ENCODE peak calls at places on chromosomes 6 and 20, in four cellular contexts. I, S, W and U are unnamed samples.

GRCh38 chr6:133820208-133820607 is 68.7 kb upstream of the TCF21 start:
- DNase-seq in I (no peak), W (no peak), S (no peak), U (no peak)

GRCh38 chr6:152723398-152723797 is 25.7 kb downstream of the MYCT1 start:
- DNase-seq in W (no peak), I (no peak), S (no peak), U (no peak)

GRCh38 chr6:7591770-7592169 is 1.8 kb downstream of the SNRNP48 start:
- DNase-seq in W (no peak), I (no peak), S (no peak), U (no peak)

GRCh38 chr20:46557231-46557956 is 6.9 kb upstream of the OCSTAMP start:
- DNase-seq in W (no peak), S (peak; percentile 41), I (no peak), U (no peak)

GRCh38 chr20:25321262-25321831 is 69.3 kb downstream of the ABHD12 start:
- DNase-seq in W (no peak), I (no peak), S (no peak), U (no peak)

GRCh38 chr6:23735151-23735550 is 390.9 kb upstream of the NRSN1 start:
- DNase-seq in S (no peak), I (no peak), W (no peak), U (no peak)

GRCh38 chr6:11607381-11607780 is 69.8 kb downstream of the TMEM170B start:
- DNase-seq in W (no peak), I (no peak), S (no peak), U (no peak)

GRCh38 chr6:127100510-127101140 is 17.8 kb upstream of the RSPO3 start:
- DNase-seq in W (no peak), S (no peak), I (no peak), U (no peak)

GRCh38 chr20:63641792-63642517 is 11.3 kb downstream of the STMN3 start:
- DNase-seq in S (peak; percentile 97), W (peak; percentile 98), I (peak; percentile 88), U (peak; percentile 73)

GRCh38 chr20:7406671-7407070 is 533.6 kb downstream of the HAO1 start:
- DNase-seq in W (no peak), I (no peak), S (no peak), U (no peak)

GRCh38 chr6:149026530-149026942 is 279.7 kb downstream of the UST start:
- DNase-seq in I (peak; percentile 54), W (no peak), S (peak; percentile 51), U (peak; percentile 33)

GRCh38 chr6:36655073-36655847 is 23.3 kb upstream of the CDKN1A start:
- DNase-seq in I (no peak), W (no peak), S (no peak), U (no peak)

GRCh38 chr6:5175635-5176034 is 85.1 kb downstream of the LYRM4 start:
- DNase-seq in W (no peak), S (no peak), I (no peak), U (no peak)

GRCh38 chr6:116596815-116597214 is 19.5 kb upstream of the RSPH4A start:
- DNase-seq in S (no peak), I (peak; percentile 17), W (no peak), U (no peak)

GRCh38 chr6:111843347-111844147 is 29.7 kb downstream of the FYN start:
- DNase-seq in I (no peak), W (peak; percentile 70), S (no peak), U (no peak)

GRCh38 chr6:24205020-24205492 is 79.0 kb downstream of the NRSN1 start:
- DNase-seq in W (no peak), S (peak; percentile 14), I (peak; percentile 28), U (peak; percentile 40)

GRCh38 chr6:35703554-35703953 is 14.8 kb upstream of the FKBP5 start:
- DNase-seq in W (no peak), S (no peak), I (no peak), U (no peak)

GRCh38 chr6:121607716-121608115 is 172.3 kb downstream of the GJA1 start:
- DNase-seq in I (no peak), S (no peak), W (no peak), U (no peak)

GRCh38 chr6:133854633-133855598 is 34.0 kb upstream of the TCF21 start:
- DNase-seq in I (peak; percentile 14), S (no peak), W (no peak), U (peak; percentile 16)

GRCh38 chr6:156873654-156874380 is 96.6 kb downstream of the ARID1B start:
- DNase-seq in I (no peak), W (no peak), S (no peak), U (no peak)

GRCh38 chr6:142846883-142847287 is 98.1 kb downstream of the HIVEP2 start:
- DNase-seq in S (peak; percentile 44), W (no peak), I (no peak), U (no peak)

GRCh38 chr6:117346142-117346930 is 79.4 kb downstream of the ROS1 start:
- DNase-seq in S (peak; percentile 20), I (no peak), W (no peak), U (no peak)

GRCh38 chr20:56328861-56329260 is 29.9 kb upstream of the FAM210B start:
- DNase-seq in W (no peak), I (no peak), S (peak; percentile 49), U (peak; percentile 30)

GRCh38 chr6:44856495-44856878 is 469.0 kb downstream of the CDC5L start:
- DNase-seq in W (no peak), S (no peak), I (no peak), U (no peak)

GRCh38 chr20:51396365-51396909 is 146.1 kb downstream of the NFATC2 start:
- DNase-seq in W (no peak), I (no peak), S (no peak), U (no peak)

GRCh38 chr6:56799966-56800365 is 154.9 kb upstream of the BEND6 start:
- DNase-seq in S (no peak), W (no peak), I (no peak), U (no peak)

GRCh38 chr20:18388860-18389259 is 78.0 kb downstream of the DZANK1 start:
- DNase-seq in S (peak; percentile 69), W (no peak), I (no peak), U (no peak)

GRCh38 chr6:4169028-4169789 is 33.8 kb upstream of the ECI2 start:
- DNase-seq in I (no peak), W (no peak), S (no peak), U (no peak)

GRCh38 chr6:49300443-49300842 is 162.6 kb downstream of the MMUT start:
- DNase-seq in W (no peak), I (no peak), S (no peak), U (no peak)

GRCh38 chr6:138555294-138555988 is 56.1 kb upstream of the NHSL1 start:
- DNase-seq in W (no peak), I (no peak), S (no peak), U (no peak)

GRCh38 chr6:152816055-152816454 is 65.5 kb downstream of the VIP start:
- DNase-seq in I (no peak), S (no peak), W (no peak), U (no peak)

GRCh38 chr6:56888687-56889086 is 66.2 kb upstream of the BEND6 start:
- DNase-seq in S (no peak), I (no peak), W (no peak), U (no peak)

GRCh38 chr20:43975096-43975768 is 60.6 kb downstream of the TOX2 start:
- DNase-seq in I (no peak), W (no peak), S (peak; percentile 97), U (no peak)

DNA sequence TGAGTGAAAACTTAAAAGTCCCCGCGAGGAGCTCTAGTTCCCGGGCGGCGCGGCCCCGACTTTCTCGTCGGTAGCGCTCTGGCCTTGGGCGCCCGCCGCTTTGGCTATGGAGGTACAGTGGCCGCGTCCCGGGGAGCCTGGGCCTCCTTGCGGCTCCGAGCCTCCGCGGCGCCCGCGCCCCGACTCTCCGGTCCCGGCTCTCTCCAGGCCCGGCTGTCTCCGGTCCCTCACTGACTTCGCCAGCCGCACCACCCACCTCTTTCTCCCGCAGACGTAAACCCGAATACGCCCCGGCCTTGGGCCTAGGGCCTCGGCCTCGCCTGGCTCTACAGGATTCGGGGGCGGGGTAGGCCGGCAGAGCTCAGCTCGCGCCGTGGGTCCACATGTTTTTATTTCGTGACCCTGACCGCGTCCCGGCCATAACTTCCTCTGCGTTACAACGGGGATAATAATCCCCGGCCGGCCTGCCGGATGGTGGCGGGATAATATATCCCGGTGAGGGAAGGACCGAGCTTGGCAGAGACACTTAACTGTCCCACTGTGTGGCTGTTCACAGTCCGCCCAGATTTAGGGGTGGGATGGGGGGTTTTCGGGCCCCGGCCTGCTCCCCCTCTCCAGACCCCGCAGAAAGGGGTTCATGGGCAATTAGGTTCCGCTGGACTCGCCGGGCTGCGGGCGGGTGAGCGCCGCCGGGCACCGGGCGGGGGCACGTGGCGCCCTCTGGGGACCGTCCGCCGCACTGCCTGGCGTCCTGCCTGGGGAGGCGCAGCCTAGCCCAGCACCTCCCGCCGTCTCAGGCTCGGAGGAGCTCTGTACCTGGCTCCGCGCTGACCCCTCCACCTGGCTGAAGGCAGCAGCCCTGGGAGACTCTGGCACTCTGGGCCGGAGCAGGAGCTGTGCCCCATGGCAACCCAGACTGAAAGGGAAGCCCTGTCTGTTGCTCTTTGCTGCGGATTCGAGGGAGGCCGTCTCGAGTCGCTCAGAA is 10.1 kb upstream of the TBX18 start:
- DNase-seq in I (peak; percentile 81), W (no peak), S (peak; percentile 71), U (peak; percentile 43)
- TF ChIP-seq CTCF in I (peak; percentile 69), W (no peak), S (peak; percentile 88), U (peak; percentile 68)

GRCh38 chr6:19905584-19905983 is 68.4 kb downstream of the ID4 start:
- DNase-seq in S (peak; percentile 34), I (no peak), W (no peak), U (no peak)
- TF ChIP-seq CTCF in S (no peak), I (no peak), W (no peak), U (no peak)

GRCh38 chr6:19866900-19867627 is 29.9 kb downstream of the ID4 start:
- DNase-seq in S (peak; percentile 65), W (no peak), I (no peak), U (no peak)

GRCh38 chr6:19866199-19866872 is 29.2 kb downstream of the ID4 start:
- DNase-seq in W (no peak), I (no peak), S (no peak), U (no peak)

GRCh38 chr6:19873031-19873430 is 35.9 kb downstream of the ID4 start:
- DNase-seq in W (no peak), S (no peak), I (peak; percentile 33), U (no peak)

GRCh38 chr6:19870322-19870721 is 33.2 kb downstream of the ID4 start:
- DNase-seq in I (no peak), S (no peak), W (no peak), U (no peak)

GRCh38 chr6:19869464-19869863 is 32.3 kb downstream of the ID4 start:
- DNase-seq in W (no peak), S (no peak), I (no peak), U (no peak)
- TF ChIP-seq CTCF in W (no peak), S (no peak), I (no peak), U (no peak)

GRCh38 chr6:132763269-132763668 is 5.6 kb upstream of the VNN2 start:
- DNase-seq in S (no peak), W (peak; percentile 23), I (no peak), U (no peak)

GRCh38 chr6:132764370-132764769 is 6.7 kb upstream of the VNN2 start:
- DNase-seq in S (peak; percentile 73), I (no peak), W (no peak), U (no peak)

GRCh38 chr6:132765560-132765959 is 7.9 kb upstream of the VNN2 start:
- DNase-seq in W (no peak), S (no peak), I (no peak), U (no peak)

DNA sequence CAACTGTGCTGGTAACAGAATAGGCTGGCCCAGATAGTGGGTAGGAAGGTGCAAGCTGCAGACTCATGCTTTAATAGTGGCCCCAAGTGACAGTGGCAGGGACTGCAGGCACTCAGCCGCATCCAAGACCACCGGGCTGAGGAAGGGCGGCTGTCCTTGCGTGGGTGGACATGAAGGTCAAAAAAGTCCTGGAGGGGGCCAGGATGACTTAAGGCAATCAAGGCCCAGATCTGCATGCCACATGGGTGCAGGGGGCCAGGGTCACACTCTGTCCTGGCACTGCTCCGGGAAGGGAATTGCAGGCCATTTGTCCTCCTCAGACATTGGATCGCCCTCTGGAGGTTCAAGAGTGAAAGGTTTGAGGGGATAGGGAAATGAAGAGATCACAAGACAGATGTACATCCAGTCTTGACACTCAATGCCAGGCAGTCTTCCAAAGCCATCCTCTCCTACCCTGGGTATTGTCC is 10.4 kb upstream of the VNN2 start:
- DNase-seq in W (no peak), S (no peak), I (peak; percentile 52), U (peak; percentile 5)
- TF ChIP-seq CTCF in W (peak; percentile 27), S (no peak), I (peak; percentile 71), U (peak; percentile 63)